ENCODE peak calls at places on chromosomes 6 and 20, in seven cellular contexts. R is ovary, F is stomach, N is fibroblast of lung, A is ascending aorta, V is GM23248, E is osteoblast. W is an unnamed sample. For H3K9me3, the result is how much of the 10 kb centered on the place peaks cover.

GRCh38 chr6:32439708-32440214 is at the start of gene HLA-DRA:
- DNase-seq in V (peak), R (no peak), F (no peak), A (no peak), N (peak), E (peak), W (no peak)

GRCh38 chr6:23176883-23177282 is 607.5 kb downstream of the HDGFL1 start:
- DNase-seq in R (no peak), N (peak), E (no peak), V (peak), A (no peak), F (no peak), W (no peak)

GRCh38 chr6:83511901-83512681 is at the start of gene PRSS35:
- DNase-seq in A (no peak), V (peak), R (peak), E (peak), N (peak), F (peak), W (no peak)

GRCh38 chr6:28985396-28986164 is 19.5 kb downstream of the ZNF311 start:
- DNase-seq in N (peak), A (no peak), F (peak), V (peak), R (peak), E (peak), W (peak)

GRCh38 chr20:1332749-1333300 is 3.9 kb upstream of the SDCBP2 start:
- DNase-seq in A (no peak), R (no peak), V (no peak), N (no peak), F (no peak), E (no peak), W (no peak)

GRCh38 chr6:70371454-70372105 is 41.7 kb upstream of the FAM135A start:
- DNase-seq in F (no peak), R (no peak), N (peak), A (no peak), V (peak), E (no peak), W (no peak)

GRCh38 chr20:61872371-61872900 is 193.2 kb downstream of the TAF4 start:
- DNase-seq in E (no peak), N (no peak), V (no peak), A (no peak), R (no peak), F (no peak), W (no peak)

GRCh38 chr20:2694519-2694918 is 1.9 kb downstream of the EBF4 start:
- DNase-seq in N (no peak), E (peak), R (no peak), F (no peak), A (no peak), V (no peak), W (no peak)

GRCh38 chr6:52881996-52882841 is 27.3 kb downstream of the GSTA3 start:
- DNase-seq in V (peak), E (no peak), F (peak), N (peak), A (no peak), R (peak), W (peak)

GRCh38 chr6:16639689-16640480 is 121.4 kb downstream of the ATXN1 start:
- DNase-seq in N (peak), V (peak), A (no peak), F (no peak), E (peak), R (no peak), W (no peak)

GRCh38 chr20:53381568-53382262 is 211.9 kb downstream of the ZNF217 start:
- DNase-seq in N (no peak), F (no peak), A (no peak), E (no peak), R (no peak), V (no peak), W (no peak)

GRCh38 chr6:82711992-82712788 is 348.6 kb downstream of the TPBG start:
- DNase-seq in V (peak), F (no peak), R (no peak), N (no peak), A (no peak), E (no peak), W (no peak)

GRCh38 chr6:87968435-87969278 is 79.0 kb upstream of the SPACA1 start:
- DNase-seq in N (peak), E (no peak), F (peak), V (peak), A (no peak), R (peak), W (no peak)

GRCh38 chr6:102746941-102747340 is 1353.4 kb downstream of the GRIK2 start:
- DNase-seq in N (no peak), A (no peak), V (no peak), R (no peak), E (no peak), F (no peak), W (no peak)

GRCh38 chr20:57445298-57445697 is 54.1 kb downstream of the RBM38 start:
- DNase-seq in V (peak), F (no peak), A (peak), R (peak), E (peak), N (peak), W (no peak)

GRCh38 chr6:3392930-3393575 is 63.8 kb downstream of the SLC22A23 start:
- DNase-seq in E (no peak), A (no peak), N (no peak), R (no peak), V (no peak), F (peak), W (no peak)

GRCh38 chr20:6533828-6534388 is 233.6 kb upstream of the BMP2 start:
- DNase-seq in A (no peak), N (peak), F (no peak), R (no peak), V (peak), E (peak), W (peak)

GRCh38 chr6:119526609-119527605 is 177.3 kb upstream of the MAN1A1 start:
- DNase-seq in R (no peak), V (peak), E (no peak), N (no peak), A (no peak), F (no peak), W (no peak)

GRCh38 chr6:42939810-42940167 is 10.5 kb downstream of the CNPY3 start:
- DNase-seq in R (no peak), E (peak), N (no peak), V (no peak), F (no peak), A (no peak), W (no peak)

GRCh38 chr6:169936355-169936975 is 185.0 kb downstream of the ERMARD start:
- DNase-seq in F (no peak), N (no peak), E (no peak), A (no peak), R (no peak), V (no peak), W (no peak)

GRCh38 chr6:31558631-31559500 is 11.5 kb downstream of the NFKBIL1 start:
- DNase-seq in A (no peak), V (peak), F (no peak), N (no peak), E (peak), R (no peak), W (no peak)

GRCh38 chr6:109448615-109449014 is 7.0 kb downstream of the MICAL1 start:
- DNase-seq in N (no peak), F (no peak), R (no peak), E (peak), V (no peak), A (no peak), W (no peak)

GRCh38 chr6:144467153-144467762 is 182.1 kb downstream of the UTRN start:
- DNase-seq in F (no peak), R (no peak), N (no peak), A (no peak), V (peak), E (no peak), W (no peak)

GRCh38 chr6:72464791-72465691 is 156.8 kb upstream of the KCNQ5 start:
- DNase-seq in F (no peak), N (peak), E (peak), A (no peak), R (no peak), V (peak), W (peak)

GRCh38 chr20:48689874-48690571 is 137.8 kb downstream of the PREX1 start:
- DNase-seq in R (no peak), N (no peak), A (no peak), V (no peak), F (no peak), E (no peak), W (no peak)

GRCh38 chr20:22070546-22070945 is 365.1 kb downstream of the PAX1 start:
- DNase-seq in E (no peak), V (peak), A (no peak), F (no peak), R (no peak), N (no peak), W (no peak)

GRCh38 chr6:45657243-45657642 is 279.5 kb upstream of the SUPT3H start:
- DNase-seq in N (peak), E (no peak), R (no peak), F (no peak), A (no peak), V (peak), W (no peak)

GRCh38 chr6:7169296-7169721 is 61.5 kb downstream of the RREB1 start:
- DNase-seq in N (peak), E (no peak), F (no peak), V (peak), R (no peak), A (no peak), W (no peak)

GRCh38 chr20:5991623-5992441 is 41.4 kb downstream of the MCM8 start:
- DNase-seq in A (no peak), F (no peak), N (no peak), R (no peak), V (peak), E (peak), W (no peak)

GRCh38 chr6:35586542-35586941 is 73.8 kb upstream of the TULP1 start:
- DNase-seq in V (peak), R (no peak), E (no peak), F (no peak), N (no peak), A (no peak), W (no peak)

GRCh38 chr20:1272368-1273155 is 6.5 kb downstream of the SNPH start:
- DNase-seq in N (no peak), E (no peak), F (peak), R (no peak), V (no peak), A (no peak), W (no peak)

GRCh38 chr20:2379511-2380229 is 1.0 kb upstream of the TGM6 start:
- DNase-seq in E (peak), V (no peak), F (no peak), N (no peak), A (no peak), R (no peak), W (no peak)

GRCh38 chr6:30322527-30323501 is 3.9 kb upstream of the TRIM39 start:
- DNase-seq in E (peak), A (no peak), N (peak), V (peak), R (no peak), F (no peak), W (no peak)

GRCh38 chr6:24274441-24275083 is 83.3 kb downstream of the DCDC2 start:
- DNase-seq in V (peak), E (no peak), R (no peak), F (no peak), A (no peak), N (peak), W (peak)

GRCh38 chr6:108175592-108176279 is 9.9 kb downstream of the NR2E1 start:
- DNase-seq in E (no peak), A (no peak), F (no peak), V (no peak), R (no peak), N (no peak), W (no peak)

GRCh38 chr20:46176744-46177378 is 58.7 kb downstream of the CD40 start:
- DNase-seq in F (no peak), R (no peak), E (no peak), V (no peak), A (no peak), N (no peak), W (no peak)

GRCh38 chr6:6320901-6321300 is 439 bp upstream of the F13A1 start:
- DNase-seq in V (peak), N (no peak), R (no peak), E (no peak), F (no peak), A (no peak), W (peak)

GRCh38 chr6:152300517-152300916 is 336.6 kb downstream of the SYNE1 start:
- DNase-seq in A (no peak), N (no peak), V (no peak), R (no peak), E (no peak), F (no peak), W (no peak)

DNA sequence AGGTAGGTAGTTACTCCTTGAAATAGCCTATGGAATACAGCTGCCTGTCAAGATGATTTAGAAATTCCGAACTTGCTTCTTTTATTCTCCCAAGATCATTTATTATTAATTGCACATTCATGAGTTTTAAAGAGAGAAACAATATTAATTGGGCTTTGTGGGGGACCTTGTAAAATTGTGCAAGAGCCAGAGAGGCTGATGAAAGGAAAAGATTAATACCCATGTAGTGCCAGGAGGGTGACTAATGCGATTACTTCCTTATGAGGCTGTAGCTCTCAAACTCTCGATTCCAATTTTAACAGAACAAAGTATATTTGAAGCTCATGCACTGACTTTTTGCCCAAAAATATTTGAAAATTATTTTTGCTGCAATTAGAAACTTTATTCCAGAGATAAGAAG is 423.8 kb upstream of the ID4 start:
- DNase-seq in N (peak), V (peak), E (no peak), R (no peak), A (no peak), F (no peak), W (no peak)
- H3K9me3 ChIP-seq in N (under half), V (under half), E (under half), R (under half), A (under half), F (under half), W (under half)

GRCh38 chr6:129672345-129672691 is 37.7 kb downstream of the ARHGAP18 start:
- DNase-seq in R (no peak), F (no peak), A (no peak), N (no peak), E (peak), V (no peak), W (no peak)
- H3K27ac ChIP-seq in R (no peak), F (peak), A (peak), N (peak), E (peak), V (peak), W (peak)

GRCh38 chr6:123001540-123001939 is 5.5 kb downstream of the CLVS2 start:
- DNase-seq in A (no peak), R (no peak), N (no peak), V (no peak), E (no peak), F (no peak), W (no peak)
- H3K9me3 ChIP-seq in A (under half), R (under half), N (under half), V (under half), E (under half), F (under half), W (under half)

GRCh38 chr20:49957487-49957938 is 21.3 kb downstream of the RNF114 start:
- DNase-seq in E (no peak), V (peak), F (no peak), N (no peak), A (no peak), R (no peak), W (no peak)
- H3K27ac ChIP-seq in E (no peak), V (no peak), F (no peak), N (no peak), A (no peak), R (no peak), W (no peak)

DNA sequence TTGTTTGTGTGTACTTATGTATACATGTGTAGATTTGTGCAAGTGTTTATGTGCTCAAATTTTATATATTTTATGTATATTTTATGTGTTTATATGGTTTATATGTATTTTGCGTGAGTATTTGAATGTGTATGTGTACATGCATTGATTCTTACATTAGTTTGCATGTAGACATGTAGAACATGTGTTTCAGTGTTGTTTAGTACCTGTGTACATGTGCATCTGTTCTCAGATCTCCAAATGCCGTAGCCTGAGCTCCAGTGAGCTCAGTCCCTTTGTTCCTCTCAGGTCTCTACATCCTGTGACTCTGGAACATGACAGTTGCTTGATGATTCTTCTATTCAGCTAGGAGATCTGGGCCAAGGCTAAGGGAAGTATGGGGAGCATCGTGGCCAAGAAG is 4.5 kb upstream of the DEFB119 start:
- DNase-seq in A (no peak), N (no peak), E (no peak), V (no peak), R (no peak), F (no peak), W (no peak)
- H3K9me3 ChIP-seq in A (under half), N (under half), E (under half), V (under half), R (under half), F (under half), W (under half)

GRCh38 chr6:79671605-79672266 is 40.6 kb downstream of the SH3BGRL2 start:
- DNase-seq in N (peak), V (peak), A (no peak), F (peak), E (peak), R (no peak), W (no peak)
- H3K27ac ChIP-seq in N (no peak), V (no peak), A (no peak), F (peak), E (no peak), R (no peak), W (no peak)

DNA sequence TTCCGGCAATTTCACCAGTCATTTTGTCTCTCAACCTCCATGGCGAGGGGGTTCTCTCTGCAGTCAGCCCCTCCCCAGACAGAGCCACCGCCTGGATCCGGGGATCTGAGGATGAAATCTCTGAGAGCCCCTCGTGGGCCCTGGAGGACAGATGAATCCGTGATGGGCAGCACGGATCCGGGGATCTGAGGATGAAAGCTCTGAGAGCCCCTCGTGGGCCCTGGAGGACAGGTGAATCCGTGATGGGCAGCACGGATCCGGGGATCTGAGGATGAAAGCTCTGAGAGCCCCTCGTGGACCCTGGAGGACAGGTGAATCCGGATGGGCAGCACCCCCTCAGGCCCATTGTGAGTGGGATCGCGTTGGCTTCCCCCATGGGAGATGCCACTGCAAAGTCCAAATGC is 106.5 kb downstream of the DACT2 start:
- DNase-seq in E (no peak), A (no peak), R (no peak), N (no peak), F (no peak), V (no peak), W (no peak)
- H3K9me3 ChIP-seq in E (under half), A (under half), R (under half), N (under half), F (under half), V (under half), W (under half)

GRCh38 chr6:20740727-20741126 is 206.5 kb downstream of the CDKAL1 start:
- DNase-seq in E (no peak), R (no peak), A (no peak), F (no peak), N (no peak), V (no peak), W (no peak)

GRCh38 chr6:20744911-20745557 is 210.8 kb downstream of the CDKAL1 start:
- DNase-seq in R (no peak), V (no peak), E (no peak), F (no peak), A (no peak), N (no peak), W (no peak)

GRCh38 chr6:20741490-20741889 is 207.2 kb downstream of the CDKAL1 start:
- DNase-seq in V (no peak), F (no peak), A (no peak), N (no peak), R (no peak), E (no peak), W (no peak)

GRCh38 chr6:20737912-20738311 is 203.7 kb downstream of the CDKAL1 start:
- DNase-seq in N (no peak), V (no peak), E (no peak), A (no peak), F (no peak), R (no peak), W (no peak)

GRCh38 chr6:20740088-20740487 is 205.8 kb downstream of the CDKAL1 start:
- DNase-seq in N (no peak), F (no peak), V (no peak), E (no peak), R (no peak), A (no peak), W (no peak)
- H3K27ac ChIP-seq in N (no peak), F (no peak), V (no peak), E (no peak), R (no peak), A (no peak), W (no peak)